ENCODE peak calls at places on chromosomes 1 and 21, in seven cellular contexts. One of them, this sample, is unnamed.

GRCh38 chr1:176379626-176380339 is 83.2 kb upstream of the PAPPA2 start:
- DNase-seq in Panc1: no peak
- DNase-seq in lower lobe of right lung: no peak
- DNase-seq in colonic mucosa: no peak
- DNase-seq in activated B cell treated with CpG ODN at 0.5 μM for 24 hours: no peak
- DNase-seq in HFFc6: no peak
- DNase-seq in HFF-Myc: no peak
- DNase-seq in this sample: no peak

GRCh38 chr1:115165776-115166175 is 76.5 kb upstream of the TSPAN2 start:
- DNase-seq in lower lobe of right lung: no peak
- DNase-seq in HFFc6: no peak
- DNase-seq in Panc1: no peak
- DNase-seq in HFF-Myc: no peak
- DNase-seq in activated B cell treated with CpG ODN at 0.5 μM for 24 hours: no peak
- DNase-seq in colonic mucosa: no peak
- DNase-seq in this sample: no peak

GRCh38 chr1:16146888-16147614 is 8.8 kb downstream of the EPHA2 start:
- DNase-seq in lower lobe of right lung: no peak
- DNase-seq in HFF-Myc: no peak
- DNase-seq in colonic mucosa: no peak
- DNase-seq in HFFc6: peak
- DNase-seq in activated B cell treated with CpG ODN at 0.5 μM for 24 hours: no peak
- DNase-seq in Panc1: no peak
- DNase-seq in this sample: no peak

GRCh38 chr1:181531441-181531840 is 48.1 kb downstream of the CACNA1E start:
- DNase-seq in HFF-Myc: no peak
- DNase-seq in activated B cell treated with CpG ODN at 0.5 μM for 24 hours: no peak
- DNase-seq in colonic mucosa: no peak
- DNase-seq in lower lobe of right lung: no peak
- DNase-seq in HFFc6: no peak
- DNase-seq in Panc1: no peak
- DNase-seq in this sample: no peak

GRCh38 chr1:81876901-81877750 is 76.4 kb downstream of the ADGRL2 start:
- DNase-seq in activated B cell treated with CpG ODN at 0.5 μM for 24 hours: no peak
- DNase-seq in Panc1: no peak
- DNase-seq in lower lobe of right lung: no peak
- DNase-seq in HFFc6: peak
- DNase-seq in HFF-Myc: no peak
- DNase-seq in colonic mucosa: no peak
- DNase-seq in this sample: no peak

GRCh38 chr1:201681375-201681774 is 142.4 kb downstream of the NAV1 start:
- DNase-seq in lower lobe of right lung: no peak
- DNase-seq in HFFc6: no peak
- DNase-seq in colonic mucosa: no peak
- DNase-seq in activated B cell treated with CpG ODN at 0.5 μM for 24 hours: no peak
- DNase-seq in HFF-Myc: no peak
- DNase-seq in Panc1: no peak
- DNase-seq in this sample: no peak

GRCh38 chr1:228842094-228842775 is 107.0 kb downstream of the RHOU start:
- DNase-seq in lower lobe of right lung: no peak
- DNase-seq in colonic mucosa: no peak
- DNase-seq in HFF-Myc: peak
- DNase-seq in activated B cell treated with CpG ODN at 0.5 μM for 24 hours: no peak
- DNase-seq in Panc1: no peak
- DNase-seq in HFFc6: peak
- DNase-seq in this sample: no peak

GRCh38 chr1:168653567-168653966 is 75.4 kb downstream of the DPT start:
- DNase-seq in Panc1: no peak
- DNase-seq in HFF-Myc: no peak
- DNase-seq in activated B cell treated with CpG ODN at 0.5 μM for 24 hours: no peak
- DNase-seq in lower lobe of right lung: no peak
- DNase-seq in colonic mucosa: no peak
- DNase-seq in HFFc6: no peak
- DNase-seq in this sample: no peak

GRCh38 chr21:25735895-25736597 is 1.3 kb downstream of the GABPA start:
- DNase-seq in HFFc6: peak
- DNase-seq in HFF-Myc: no peak
- DNase-seq in lower lobe of right lung: no peak
- DNase-seq in Panc1: peak
- DNase-seq in activated B cell treated with CpG ODN at 0.5 μM for 24 hours: no peak
- DNase-seq in colonic mucosa: no peak
- DNase-seq in this sample: no peak

GRCh38 chr1:183304466-183305122 is 113.6 kb downstream of the NMNAT2 start:
- DNase-seq in Panc1: no peak
- DNase-seq in activated B cell treated with CpG ODN at 0.5 μM for 24 hours: no peak
- DNase-seq in HFFc6: no peak
- DNase-seq in lower lobe of right lung: no peak
- DNase-seq in colonic mucosa: no peak
- DNase-seq in HFF-Myc: no peak
- DNase-seq in this sample: no peak

GRCh38 chr1:207848234-207848633 is 62.7 kb downstream of the CD34 start:
- DNase-seq in colonic mucosa: peak
- DNase-seq in activated B cell treated with CpG ODN at 0.5 μM for 24 hours: no peak
- DNase-seq in lower lobe of right lung: peak
- DNase-seq in HFFc6: peak
- DNase-seq in HFF-Myc: no peak
- DNase-seq in Panc1: peak
- DNase-seq in this sample: no peak

GRCh38 chr1:208850441-208850840 is 606.3 kb upstream of the PLXNA2 start:
- DNase-seq in colonic mucosa: no peak
- DNase-seq in HFFc6: no peak
- DNase-seq in lower lobe of right lung: no peak
- DNase-seq in activated B cell treated with CpG ODN at 0.5 μM for 24 hours: no peak
- DNase-seq in Panc1: no peak
- DNase-seq in HFF-Myc: no peak
- DNase-seq in this sample: no peak

GRCh38 chr1:28507247-28507645 is 1.4 kb downstream of the RCC1 start:
- DNase-seq in colonic mucosa: peak
- DNase-seq in lower lobe of right lung: no peak
- DNase-seq in HFFc6: no peak
- DNase-seq in Panc1: no peak
- DNase-seq in activated B cell treated with CpG ODN at 0.5 μM for 24 hours: no peak
- DNase-seq in HFF-Myc: no peak
- DNase-seq in this sample: no peak

GRCh38 chr1:69172003-69173000 is 395.4 kb upstream of the LRRC7 start:
- DNase-seq in lower lobe of right lung: no peak
- DNase-seq in HFF-Myc: no peak
- DNase-seq in activated B cell treated with CpG ODN at 0.5 μM for 24 hours: no peak
- DNase-seq in colonic mucosa: no peak
- DNase-seq in Panc1: no peak
- DNase-seq in HFFc6: no peak
- DNase-seq in this sample: no peak

GRCh38 chr1:177927021-177927596 is 42.7 kb downstream of the SEC16B start:
- DNase-seq in lower lobe of right lung: no peak
- DNase-seq in colonic mucosa: no peak
- DNase-seq in activated B cell treated with CpG ODN at 0.5 μM for 24 hours: no peak
- DNase-seq in HFF-Myc: peak
- DNase-seq in Panc1: no peak
- DNase-seq in HFFc6: peak
- DNase-seq in this sample: no peak

GRCh38 chr1:195933816-195934215 is 674.4 kb downstream of the KCNT2 start:
- DNase-seq in colonic mucosa: no peak
- DNase-seq in HFF-Myc: no peak
- DNase-seq in Panc1: no peak
- DNase-seq in HFFc6: no peak
- DNase-seq in lower lobe of right lung: no peak
- DNase-seq in activated B cell treated with CpG ODN at 0.5 μM for 24 hours: no peak
- DNase-seq in this sample: no peak

GRCh38 chr1:110430901-110431300 is 20.0 kb upstream of the PROK1 start:
- DNase-seq in HFFc6: no peak
- DNase-seq in lower lobe of right lung: no peak
- DNase-seq in activated B cell treated with CpG ODN at 0.5 μM for 24 hours: no peak
- DNase-seq in Panc1: no peak
- DNase-seq in HFF-Myc: no peak
- DNase-seq in colonic mucosa: no peak
- DNase-seq in this sample: no peak

GRCh38 chr1:30662291-30662840 is 61.0 kb downstream of the MATN1 start:
- DNase-seq in HFFc6: no peak
- DNase-seq in colonic mucosa: no peak
- DNase-seq in lower lobe of right lung: no peak
- DNase-seq in activated B cell treated with CpG ODN at 0.5 μM for 24 hours: no peak
- DNase-seq in HFF-Myc: no peak
- DNase-seq in Panc1: no peak
- DNase-seq in this sample: no peak

GRCh38 chr1:42936309-42937078 is 22.2 kb downstream of the SLC2A1 start:
- DNase-seq in lower lobe of right lung: peak
- DNase-seq in Panc1: no peak
- DNase-seq in colonic mucosa: peak
- DNase-seq in activated B cell treated with CpG ODN at 0.5 μM for 24 hours: peak
- DNase-seq in HFF-Myc: no peak
- DNase-seq in HFFc6: peak
- DNase-seq in this sample: no peak

GRCh38 chr1:32494711-32495337 is 30.0 kb downstream of the ZBTB8B start:
- DNase-seq in activated B cell treated with CpG ODN at 0.5 μM for 24 hours: no peak
- DNase-seq in Panc1: no peak
- DNase-seq in HFFc6: no peak
- DNase-seq in colonic mucosa: no peak
- DNase-seq in lower lobe of right lung: no peak
- DNase-seq in HFF-Myc: no peak
- DNase-seq in this sample: no peak

DNA sequence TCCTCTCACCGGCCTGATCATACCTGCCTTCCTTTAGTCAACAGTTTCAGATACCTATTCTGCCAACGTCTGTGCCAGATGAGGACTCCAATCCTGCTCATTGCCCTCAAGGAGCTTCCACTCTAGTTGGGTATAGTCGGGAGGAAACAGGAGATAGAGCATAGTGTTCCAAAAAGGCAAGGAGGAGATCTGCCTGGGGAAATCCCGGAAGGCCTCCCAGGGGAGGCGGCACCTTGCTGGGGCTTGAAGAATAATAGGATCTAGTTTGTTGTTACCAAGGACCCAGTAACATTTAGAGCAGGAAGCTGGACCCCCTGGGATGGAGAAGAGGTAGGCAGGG is 12.3 kb downstream of the LDLRAP1 start:
- DNase-seq in activated B cell treated with CpG ODN at 0.5 μM for 24 hours: no peak
- DNase-seq in HFF-Myc: no peak
- DNase-seq in HFFc6: no peak
- DNase-seq in Panc1: no peak
- DNase-seq in colonic mucosa: no peak
- DNase-seq in lower lobe of right lung: no peak
- DNase-seq in this sample: no peak
- TF ChIP-seq CTCF in activated B cell treated with CpG ODN at 0.5 μM for 24 hours: no peak
- TF ChIP-seq CTCF in HFF-Myc: no peak
- TF ChIP-seq CTCF in HFFc6: no peak
- TF ChIP-seq CTCF in Panc1: no peak
- TF ChIP-seq CTCF in colonic mucosa: no peak
- TF ChIP-seq CTCF in lower lobe of right lung: no peak
- TF ChIP-seq CTCF in this sample: no peak

GRCh38 chr1:203888807-203889251 is 27.4 kb downstream of the SNRPE start:
- DNase-seq in activated B cell treated with CpG ODN at 0.5 μM for 24 hours: no peak
- DNase-seq in HFF-Myc: peak
- DNase-seq in lower lobe of right lung: no peak
- DNase-seq in colonic mucosa: no peak
- DNase-seq in HFFc6: peak
- DNase-seq in Panc1: peak
- DNase-seq in this sample: no peak
- TF ChIP-seq CTCF in activated B cell treated with CpG ODN at 0.5 μM for 24 hours: no peak
- TF ChIP-seq CTCF in HFF-Myc: no peak
- TF ChIP-seq CTCF in lower lobe of right lung: no peak
- TF ChIP-seq CTCF in colonic mucosa: no peak
- TF ChIP-seq CTCF in HFFc6: no peak
- TF ChIP-seq CTCF in Panc1: no peak
- TF ChIP-seq CTCF in this sample: no peak

DNA sequence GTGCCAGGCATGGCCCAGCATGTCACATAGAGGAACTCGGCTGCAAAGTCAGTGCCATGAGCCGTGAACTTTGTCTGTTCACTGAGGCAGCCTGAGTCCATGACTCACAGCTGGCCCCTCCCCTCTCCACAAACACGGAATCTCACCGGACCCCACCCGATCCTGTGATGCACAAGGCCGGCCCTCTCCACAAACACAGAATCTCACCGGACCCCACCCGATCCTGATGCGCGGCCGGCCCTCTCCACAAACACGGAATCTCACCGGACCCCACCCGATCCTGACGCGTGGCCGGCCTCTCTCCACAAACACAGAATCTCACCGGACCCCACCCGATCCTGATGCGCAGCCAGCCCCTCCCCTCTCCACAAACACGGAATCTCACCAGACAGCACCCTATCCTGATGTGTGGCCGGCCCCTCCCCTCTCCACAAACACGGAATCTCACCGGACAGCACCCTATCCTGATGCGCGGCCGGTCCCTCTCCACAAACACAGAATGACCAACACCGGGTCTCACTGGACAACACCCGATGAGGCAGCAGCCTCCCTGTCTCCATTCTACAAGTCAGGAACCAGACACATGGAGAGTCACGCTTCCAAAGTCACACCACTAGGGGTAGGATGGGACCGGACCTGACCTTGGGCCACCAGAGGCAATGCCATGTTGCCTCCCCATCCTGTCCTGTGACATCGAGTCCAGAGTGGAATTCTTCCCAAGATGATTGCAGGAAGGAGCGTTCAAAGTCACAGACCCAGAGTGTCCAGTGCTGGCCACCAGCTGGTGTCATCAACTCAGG is 39.6 kb upstream of the GPR153 start:
- DNase-seq in HFFc6: no peak
- DNase-seq in HFF-Myc: no peak
- DNase-seq in colonic mucosa: peak
- DNase-seq in Panc1: no peak
- DNase-seq in lower lobe of right lung: no peak
- DNase-seq in activated B cell treated with CpG ODN at 0.5 μM for 24 hours: no peak
- DNase-seq in this sample: no peak
- TF ChIP-seq CTCF in HFFc6: no peak
- TF ChIP-seq CTCF in HFF-Myc: no peak
- TF ChIP-seq CTCF in colonic mucosa: no peak
- TF ChIP-seq CTCF in Panc1: no peak
- TF ChIP-seq CTCF in lower lobe of right lung: no peak
- TF ChIP-seq CTCF in activated B cell treated with CpG ODN at 0.5 μM for 24 hours: no peak
- TF ChIP-seq CTCF in this sample: no peak

DNA sequence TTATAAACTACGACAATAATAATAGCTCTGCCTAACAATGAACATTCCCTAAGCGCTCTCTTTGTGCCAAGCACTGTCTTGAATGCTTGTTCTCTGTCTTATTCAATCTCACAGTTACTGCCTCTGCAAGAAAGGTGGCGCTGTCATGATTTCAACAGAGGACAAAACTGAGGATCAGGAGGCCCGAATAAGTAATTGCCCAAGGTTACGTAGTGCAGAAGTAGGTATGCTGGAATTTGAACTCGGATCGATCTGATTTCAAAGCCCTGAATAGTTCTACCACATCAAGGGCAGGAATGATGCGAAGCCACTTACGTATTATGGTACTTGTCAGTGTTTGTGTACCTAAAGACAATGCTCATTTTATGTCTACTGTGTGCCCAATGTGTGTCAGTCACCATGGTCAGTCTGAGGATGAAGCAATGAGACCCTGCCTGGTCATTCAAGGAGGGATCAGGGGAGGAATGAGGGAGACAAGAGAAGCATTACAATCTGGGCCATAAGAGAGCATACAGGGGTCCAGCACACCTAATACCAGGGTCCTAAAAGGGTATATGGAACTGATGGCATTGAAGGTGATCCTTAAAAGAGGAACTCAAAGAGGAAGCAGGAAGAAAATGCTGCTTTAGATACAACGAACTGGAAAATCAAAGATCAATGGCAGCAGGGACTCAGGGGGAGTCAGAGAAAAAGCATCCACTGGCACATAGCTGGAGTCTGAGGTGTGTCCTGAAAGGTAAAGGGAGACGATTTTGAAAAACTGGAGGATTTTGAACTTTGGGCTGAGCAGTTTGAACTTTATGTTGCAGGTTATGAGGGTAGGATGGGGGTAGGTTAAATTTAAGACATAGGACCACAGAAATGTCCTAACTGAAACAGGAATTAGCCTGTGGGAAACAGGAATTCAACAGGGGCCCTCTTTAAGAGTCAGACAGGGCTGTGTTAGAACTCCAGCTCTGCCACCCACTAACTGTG is 389.1 kb downstream of the PLPP3 start:
- DNase-seq in activated B cell treated with CpG ODN at 0.5 μM for 24 hours: no peak
- DNase-seq in HFFc6: no peak
- DNase-seq in Panc1: no peak
- DNase-seq in lower lobe of right lung: no peak
- DNase-seq in HFF-Myc: no peak
- DNase-seq in colonic mucosa: no peak
- DNase-seq in this sample: no peak
- TF ChIP-seq CTCF in activated B cell treated with CpG ODN at 0.5 μM for 24 hours: no peak
- TF ChIP-seq CTCF in HFFc6: peak
- TF ChIP-seq CTCF in Panc1: peak
- TF ChIP-seq CTCF in lower lobe of right lung: peak
- TF ChIP-seq CTCF in HFF-Myc: peak
- TF ChIP-seq CTCF in colonic mucosa: no peak
- TF ChIP-seq CTCF in this sample: peak

This sample was measured in progenitor cell of endocrine pancreas.